ENCODE peak calls at places on chromosomes 2 and 18, in eight cellular contexts. V is lower lobe of right lung; E is heart left ventricle; O is CD4-positive, CD25-positive, alpha-beta regulatory T cell; A is HCT116; Y is psoas muscle; F is OCI-LY7; P is astrocyte. R is an unnamed sample.

GRCh38 chr2:220510668-220511067 is 883.2 kb downstream of the SLC4A3 start:
- DNase-seq in P (peak; percentile 64), F (no peak), O (no peak), E (no peak), A (no peak), V (no peak), Y (no peak), R (no peak)

GRCh38 chr2:105166671-105167070 is 74.9 kb upstream of the GPR45 start:
- DNase-seq in Y (no peak), F (no peak), O (no peak), E (no peak), P (no peak), A (no peak), V (no peak), R (no peak)

GRCh38 chr18:62505669-62506494 is 16.9 kb upstream of the ZCCHC2 start:
- DNase-seq in O (no peak), P (no peak), F (peak; percentile 56), Y (no peak), A (no peak), V (no peak), E (no peak), R (no peak)

GRCh38 chr2:129236601-129237000 is 742.9 kb upstream of the RAB6C start:
- DNase-seq in V (no peak), A (no peak), Y (no peak), P (no peak), E (no peak), F (no peak), O (no peak), R (no peak)

GRCh38 chr2:112031473-112031872 is 23.6 kb upstream of the TMEM87B start:
- DNase-seq in Y (no peak), P (no peak), A (no peak), V (no peak), O (no peak), F (no peak), E (no peak), R (no peak)

GRCh38 chr2:43718530-43719124 is 42.4 kb upstream of the C1GALT1C1L start:
- DNase-seq in V (no peak), A (no peak), P (no peak), E (no peak), F (peak; percentile 4), O (no peak), Y (no peak), R (no peak)

GRCh38 chr18:62060820-62061219 is 126.0 kb downstream of the PIGN start:
- DNase-seq in O (no peak), E (no peak), P (no peak), A (no peak), Y (no peak), F (no peak), V (no peak), R (no peak)

GRCh38 chr18:63162271-63163014 is 157.1 kb downstream of the BCL2 start:
- DNase-seq in E (no peak), O (no peak), P (peak; percentile 29), F (peak; percentile 70), Y (no peak), A (no peak), V (peak; percentile 61), R (no peak)

GRCh38 chr2:239229545-239230279 is 171.1 kb downstream of the HDAC4 start:
- DNase-seq in Y (no peak), O (no peak), P (no peak), F (no peak), E (no peak), A (no peak), V (no peak), R (no peak)

GRCh38 chr18:13285874-13286273 is 67.3 kb downstream of the LDLRAD4 start:
- DNase-seq in P (no peak), A (no peak), O (no peak), E (no peak), Y (no peak), F (no peak), V (no peak), R (no peak)

GRCh38 chr18:13287372-13287771 is 68.8 kb downstream of the LDLRAD4 start:
- DNase-seq in O (no peak), V (no peak), E (no peak), P (no peak), Y (no peak), F (no peak), A (no peak), R (no peak)

GRCh38 chr18:13283746-13284145 is 65.2 kb downstream of the LDLRAD4 start:
- DNase-seq in O (no peak), E (no peak), A (no peak), Y (no peak), F (no peak), V (no peak), P (no peak), R (no peak)

GRCh38 chr18:13286456-13287125 is 68.0 kb downstream of the LDLRAD4 start:
- DNase-seq in O (no peak), E (no peak), P (no peak), Y (no peak), F (no peak), V (no peak), A (no peak), R (no peak)

GRCh38 chr18:13284330-13285027 is 65.9 kb downstream of the LDLRAD4 start:
- DNase-seq in Y (no peak), A (no peak), F (no peak), E (no peak), V (no peak), P (no peak), O (peak; percentile 13), R (no peak)
- H3K4me3 ChIP-seq in Y (no peak overlapping the region), A (no peak overlapping the region), F (no peak overlapping the region), E (no peak overlapping the region), V (no peak overlapping the region), P (no peak overlapping the region), O (peak overlapping the region; percentile 11), R (no peak overlapping the region)

DNA sequence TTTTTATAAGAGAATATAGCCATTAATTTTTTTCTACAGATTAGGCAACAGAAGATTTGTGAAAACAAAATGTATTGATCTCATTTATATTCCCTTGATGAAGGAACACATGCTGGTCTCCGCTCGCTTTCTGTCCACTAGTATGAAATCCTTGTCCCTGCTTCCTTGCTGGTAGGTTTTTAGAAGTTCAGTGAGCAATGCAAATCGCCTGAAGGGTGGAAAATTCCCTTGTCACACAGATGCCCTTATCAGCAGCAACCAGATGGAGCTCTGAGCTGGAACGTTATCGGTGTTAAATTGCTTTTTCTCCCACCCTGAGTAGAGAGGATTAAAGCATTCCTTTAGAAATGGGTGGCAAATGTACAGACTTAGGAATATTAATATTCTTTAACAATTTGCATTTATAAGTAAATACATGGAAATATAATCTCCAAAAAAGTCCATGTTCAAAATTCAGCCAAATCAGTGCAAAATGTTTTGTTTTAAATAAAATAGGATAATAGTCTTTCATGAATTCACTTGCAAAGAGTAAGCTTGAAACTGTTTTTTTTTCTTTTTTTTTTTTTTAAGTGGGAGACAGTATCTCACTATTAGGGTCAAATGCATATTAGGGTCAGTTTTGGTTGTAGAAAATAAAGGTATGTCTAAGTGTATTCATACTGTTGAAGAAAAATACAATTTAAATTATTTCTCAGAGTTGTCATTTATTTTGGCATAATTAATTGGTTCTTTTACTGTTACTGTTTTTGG is 164.0 kb upstream of the MYO3B start:
- DNase-seq in O (no peak), P (peak; percentile 26), A (no peak), V (no peak), E (no peak), F (no peak), Y (no peak), R (no peak)
- H3K27ac ChIP-seq in O (no peak overlapping the region), P (no peak overlapping the region), A (no peak overlapping the region), V (no peak overlapping the region), E (no peak overlapping the region), F (no peak overlapping the region), Y (no peak overlapping the region), R (no peak overlapping the region)

GRCh38 chr2:9434484-9434883 is 11.0 kb downstream of the CPSF3 start:
- DNase-seq in A (no peak), V (no peak), F (no peak), O (no peak), P (no peak), E (no peak), Y (no peak), R (no peak)

GRCh38 chr2:9424447-9425164 is 1.2 kb downstream of the CPSF3 start:
- DNase-seq in F (peak; percentile 66), Y (no peak), E (no peak), O (no peak), P (no peak), A (no peak), V (no peak), R (no peak)

GRCh38 chr2:9428965-9429577 is 5.6 kb downstream of the CPSF3 start:
- DNase-seq in E (no peak), Y (no peak), V (no peak), O (no peak), F (no peak), P (no peak), A (no peak), R (no peak)

DNA sequence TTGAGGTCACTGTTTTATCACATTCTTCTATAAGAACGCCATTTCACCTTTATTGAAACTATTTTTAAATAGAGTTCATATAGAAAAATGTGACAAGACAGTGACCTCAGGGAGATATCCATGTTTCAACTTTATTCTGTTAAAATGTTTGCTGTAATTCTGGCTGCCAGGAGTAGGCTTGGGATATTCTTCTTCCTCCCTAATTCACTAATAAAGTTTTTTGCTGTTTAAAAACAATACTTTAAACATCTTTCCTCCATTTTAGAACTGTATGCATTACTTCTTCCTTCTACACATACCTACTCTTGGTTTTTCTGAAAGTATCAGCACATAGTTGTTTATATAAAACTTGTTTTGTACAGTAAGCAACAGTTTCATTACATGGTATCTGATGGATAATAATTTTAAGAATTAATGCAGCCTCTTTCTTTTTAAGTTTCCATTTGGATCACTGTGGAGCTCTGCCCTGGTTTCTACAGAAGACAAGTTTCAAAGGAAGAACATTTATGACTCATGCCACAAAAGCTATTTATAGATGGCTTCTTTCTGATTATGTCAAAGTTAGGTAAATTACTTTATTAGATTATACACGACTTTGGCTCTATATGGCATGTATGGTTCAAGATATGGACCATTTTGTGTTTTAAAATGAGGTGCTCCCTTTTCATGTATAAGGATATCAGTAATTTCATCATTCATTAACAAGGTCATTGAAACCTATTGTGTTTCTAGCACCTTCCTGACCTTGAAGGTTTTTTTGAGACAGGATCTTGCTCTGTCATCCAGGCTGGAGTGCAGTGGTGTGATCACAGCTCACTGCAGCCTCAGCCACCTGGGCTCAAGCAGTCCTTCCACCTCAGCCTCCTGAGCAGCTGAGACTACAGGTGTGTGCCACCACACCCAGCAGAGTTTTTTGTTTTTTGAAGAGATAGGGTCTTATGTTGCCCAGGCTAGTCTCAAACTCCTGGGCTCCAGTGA is 7.2 kb downstream of the CPSF3 start:
- DNase-seq in F (no peak), V (no peak), O (no peak), A (no peak), E (no peak), P (peak; percentile 39), Y (no peak), R (no peak)
- H3K4me3 ChIP-seq in F (no peak overlapping the region), V (no peak overlapping the region), O (no peak overlapping the region), A (no peak overlapping the region), E (no peak overlapping the region), P (no peak overlapping the region), Y (no peak overlapping the region), R (no peak overlapping the region)

GRCh38 chr2:217887841-217888665 is 114.7 kb downstream of the TNS1 start:
- DNase-seq in P (peak; percentile 41), A (no peak), E (peak; percentile 91), O (no peak), V (peak; percentile 64), Y (no peak), F (no peak), R (peak; percentile 80)
- H3K27ac ChIP-seq in P (no peak overlapping the region), A (no peak overlapping the region), E (peak overlapping the region; percentile 79), O (no peak overlapping the region), V (peak overlapping the region; percentile 64), Y (peak overlapping the region; percentile 68), F (no peak overlapping the region), R (peak overlapping the region; percentile 13)

R was measured in heart right ventricle.